ENCODE peak calls at places on chromosomes 13 and 19, in four cellular contexts. L is GM23248, G is neural progenitor cell, K is MM.1S. A is an unnamed sample.

GRCh38 chr19:52535831-52536800 is 8.6 kb downstream of the ZNF808 start:
- DNase-seq in K (no peak), L (peak; percentile 94), G (peak; percentile 96), A (no peak)

GRCh38 chr19:50628146-50628545 is 11.5 kb downstream of the SYT3 start:
- DNase-seq in L (no peak), K (no peak), G (no peak), A (no peak)

GRCh38 chr13:20828540-20829364 is 55.0 kb upstream of the EEF1AKMT1 start:
- DNase-seq in G (peak; percentile 72), L (peak; percentile 81), K (peak; percentile 43), A (peak; percentile 75)

GRCh38 chr19:32129141-32129540 is 216.3 kb upstream of the ZNF507 start:
- DNase-seq in L (no peak), K (no peak), G (no peak), A (no peak)

GRCh38 chr19:53898680-53899341 is 10.3 kb upstream of the CACNG7 start:
- DNase-seq in L (no peak), G (peak; percentile 98), K (no peak), A (no peak)

GRCh38 chr13:81017525-81018152 is 676.7 kb upstream of the SPRY2 start:
- DNase-seq in K (peak; percentile 68), G (peak; percentile 70), L (peak; percentile 65), A (peak; percentile 61)

GRCh38 chr19:45924891-45925447 is 10.4 kb upstream of the NANOS2 start:
- DNase-seq in G (no peak), L (no peak), K (no peak), A (peak; percentile 10)

GRCh38 chr19:38917921-38918491 is 6.0 kb upstream of the CCER2 start:
- DNase-seq in K (no peak), G (peak; percentile 26), L (peak; percentile 30), A (peak; percentile 5)

GRCh38 chr13:76975863-76976262 is 16.0 kb upstream of the CLN5 start:
- DNase-seq in L (no peak), K (no peak), G (no peak), A (no peak)

GRCh38 chr19:5128251-5128931 is 159.5 kb downstream of the KDM4B start:
- DNase-seq in K (no peak), G (peak; percentile 59), L (peak; percentile 83), A (no peak)

GRCh38 chr13:111595791-111596190 is 275.3 kb downstream of the TEX29 start:
- DNase-seq in K (no peak), G (no peak), L (no peak), A (no peak)

DNA sequence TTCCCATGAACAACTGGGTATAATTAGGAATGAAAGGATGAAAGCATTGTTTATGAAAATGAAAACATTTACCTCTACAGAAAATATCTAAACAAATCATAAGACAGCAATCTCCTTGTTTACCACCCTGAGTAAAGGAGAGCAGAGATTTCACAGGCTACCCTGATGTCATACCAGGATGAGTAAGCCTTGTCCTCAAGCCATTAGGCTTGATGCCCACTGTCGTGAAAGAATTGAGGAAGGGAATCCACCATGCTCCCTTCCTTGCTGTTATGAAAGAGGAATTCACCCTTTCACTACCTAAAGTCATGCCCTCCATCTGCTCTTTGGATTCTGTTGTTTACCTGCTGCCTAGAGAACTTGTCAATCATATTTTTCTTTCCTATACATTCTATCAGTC is 877.4 kb upstream of the PCDH20 start:
- DNase-seq in L (no peak), K (no peak), G (no peak), A (peak; percentile 46)
- TF ChIP-seq EZH2phosphoT487 in L (no peak), K (no peak), G (no peak), A (no peak)

DNA sequence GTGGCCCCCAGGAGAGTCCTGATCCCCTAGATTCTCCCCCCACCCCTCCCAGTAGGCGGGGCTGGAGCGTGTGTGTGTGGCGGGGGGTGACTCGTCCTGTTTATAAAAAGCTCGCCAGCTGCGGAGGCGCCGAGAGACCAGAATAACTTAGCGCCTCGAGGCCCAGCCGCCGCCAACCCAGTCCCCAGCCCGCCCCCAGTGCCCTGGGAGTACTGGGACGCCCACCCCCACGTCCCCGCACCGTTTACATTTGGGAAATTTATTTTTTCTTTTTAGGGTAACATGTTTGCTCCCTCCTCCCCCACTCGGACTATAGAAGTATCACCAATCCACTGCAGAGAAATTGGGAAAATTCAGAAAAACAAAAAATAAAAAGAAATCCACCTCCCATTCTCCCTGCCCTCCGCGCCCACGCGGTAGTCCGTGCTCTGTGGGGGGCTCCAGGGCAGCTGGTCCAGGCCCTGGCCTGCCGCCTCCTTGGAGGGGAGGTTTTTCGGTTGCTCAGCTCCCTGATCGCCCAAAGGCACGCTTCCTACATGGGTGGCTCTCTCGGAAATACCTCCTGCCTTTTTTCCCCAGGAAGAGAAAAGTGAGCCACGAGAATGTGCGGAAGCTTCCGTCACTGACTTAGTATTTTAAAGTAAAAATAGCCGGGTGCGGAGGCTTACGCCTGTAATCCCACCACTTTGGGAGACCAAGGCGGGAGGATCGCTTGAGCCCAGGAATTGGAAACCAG is 1.5 kb upstream of the RAB3A start:
- DNase-seq in K (peak; percentile 80), L (peak; percentile 92), G (peak; percentile 77), A (peak; percentile 50)
- TF ChIP-seq EZH2phosphoT487 in K (no peak), L (no peak), G (no peak), A (no peak)

DNA sequence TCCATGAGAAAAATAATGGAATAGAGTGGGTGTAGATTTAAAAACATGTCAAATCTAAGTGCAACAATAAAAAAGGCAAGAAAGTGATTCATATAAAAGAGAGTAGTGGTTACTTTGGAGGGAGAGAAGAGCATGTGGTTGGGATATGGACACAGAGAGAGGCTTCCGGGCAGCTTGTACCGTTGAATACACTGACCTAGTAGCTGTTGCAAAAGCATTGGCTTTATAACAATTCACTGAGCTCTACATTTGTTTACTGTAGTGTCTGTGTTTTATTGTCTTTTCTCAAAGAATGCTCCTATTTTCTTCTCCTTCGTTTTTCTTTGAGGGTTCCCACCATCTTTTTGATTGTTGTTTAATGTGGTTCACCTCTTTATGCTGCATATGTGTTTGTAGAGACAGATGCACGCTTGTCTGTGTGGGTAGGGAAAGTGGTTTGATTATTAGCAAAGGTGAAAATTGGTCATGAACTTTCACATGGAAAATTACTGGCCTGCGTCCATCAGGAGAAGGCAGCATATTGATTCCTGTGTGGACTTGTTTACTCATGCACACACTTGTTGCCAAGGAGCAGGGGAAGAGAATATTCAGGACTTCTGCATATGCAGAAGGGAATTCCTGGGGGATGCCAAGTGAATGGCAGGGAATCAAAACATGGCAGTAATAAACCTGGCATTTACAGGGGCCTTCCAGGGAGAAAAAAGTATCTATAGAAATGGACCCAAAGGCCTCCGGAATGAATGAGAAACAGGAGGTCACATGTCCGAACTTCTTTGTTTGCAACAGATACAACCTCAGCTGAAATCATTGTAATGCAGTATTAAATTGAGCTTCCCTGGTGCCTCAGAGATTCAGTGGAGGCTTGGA is 30.0 kb upstream of the IRS2 start:
- DNase-seq in L (peak; percentile 20), G (no peak), K (no peak), A (peak; percentile 31)
- TF ChIP-seq EZH2phosphoT487 in L (no peak), G (no peak), K (no peak), A (no peak)

GRCh38 chr19:58007285-58007684 is 4.7 kb upstream of the ZNF606 start:
- DNase-seq in G (no peak), L (no peak), K (no peak), A (no peak)
- TF ChIP-seq EZH2phosphoT487 in G (no peak), L (no peak), K (no peak), A (no peak)

GRCh38 chr13:49551245-49551644 is 34.1 kb downstream of the RCBTB1 start:
- DNase-seq in G (no peak), K (no peak), L (no peak), A (no peak)
- TF ChIP-seq EZH2phosphoT487 in G (no peak), K (no peak), L (no peak), A (no peak)